ENCODE peak calls at places on chromosomes 6 and 20, in eight cellular contexts. B, K, C, R, D, E, T and I are unnamed samples.

GRCh38 chr6:35687658-35688604 is 784 bp downstream of the FKBP5 start:
- DNase-seq in B (peak; percentile 46), K (no peak), C (no peak), R (peak; percentile 27), D (peak; percentile 60), E (no peak), T (peak; percentile 62), I (peak; percentile 45)

GRCh38 chr6:83008631-83009030 is 57.0 kb downstream of the UBE3D start:
- DNase-seq in B (no peak), K (no peak), C (no peak), R (no peak), D (no peak), E (no peak), T (no peak), I (no peak)

GRCh38 chr6:111555041-111555440 is 50.6 kb downstream of the TRAF3IP2 start:
- DNase-seq in B (no peak), K (no peak), C (no peak), R (no peak), D (no peak), E (no peak), T (no peak), I (no peak)

GRCh38 chr6:49423817-49424216 is 39.2 kb downstream of the MMUT start:
- DNase-seq in B (no peak), K (no peak), C (no peak), R (no peak), D (no peak), E (peak; percentile 12), T (no peak), I (no peak)

GRCh38 chr20:3818155-3819151 is 1.9 kb upstream of the AP5S1 start:
- DNase-seq in B (peak; percentile 56), K (no peak), C (peak; percentile 86), R (no peak), D (peak; percentile 72), E (peak; percentile 83), T (peak; percentile 61), I (no peak)

GRCh38 chr20:43904195-43904594 is 10.5 kb upstream of the TOX2 start:
- DNase-seq in B (no peak), K (no peak), C (no peak), R (no peak), D (no peak), E (no peak), T (no peak), I (no peak)

GRCh38 chr20:44448753-44449546 is 26.7 kb upstream of the TTPAL start:
- DNase-seq in B (no peak), K (no peak), C (no peak), R (no peak), D (no peak), E (no peak), T (no peak), I (no peak)

GRCh38 chr6:126182650-126183311 is 157.1 kb upstream of the CENPW start:
- DNase-seq in B (no peak), K (no peak), C (no peak), R (no peak), D (no peak), E (no peak), T (no peak), I (no peak)

GRCh38 chr6:137756788-137757187 is 110.3 kb upstream of the TNFAIP3 start:
- DNase-seq in B (no peak), K (no peak), C (no peak), R (no peak), D (no peak), E (no peak), T (no peak), I (no peak)

GRCh38 chr6:15512126-15512525 is 150.7 kb downstream of the DTNBP1 start:
- DNase-seq in B (no peak), K (no peak), C (no peak), R (no peak), D (no peak), E (peak; percentile 31), T (no peak), I (no peak)

GRCh38 chr6:168865-169455 is 123.3 kb upstream of the DUSP22 start:
- DNase-seq in B (peak; percentile 37), K (no peak), C (no peak), R (no peak), D (peak; percentile 55), E (peak; percentile 66), T (no peak), I (no peak)

GRCh38 chr6:100267721-100268123 is 197.0 kb downstream of the SIM1 start:
- DNase-seq in B (no peak), K (no peak), C (no peak), R (no peak), D (no peak), E (no peak), T (no peak), I (no peak)

GRCh38 chr20:38863024-38863851 is 57.7 kb downstream of the PPP1R16B start:
- DNase-seq in B (no peak), K (no peak), C (no peak), R (no peak), D (no peak), E (no peak), T (no peak), I (peak; percentile 61)

GRCh38 chr20:34948030-34948429 is 7.6 kb downstream of the GSS start:
- DNase-seq in B (peak; percentile 42), K (no peak), C (peak; percentile 34), R (no peak), D (no peak), E (peak; percentile 40), T (no peak), I (no peak)

GRCh38 chr6:129516005-129516404 is 194.0 kb downstream of the ARHGAP18 start:
- DNase-seq in B (no peak), K (no peak), C (no peak), R (no peak), D (no peak), E (no peak), T (no peak), I (no peak)

GRCh38 chr6:130696806-130697205 is 130.4 kb upstream of the SMLR1 start:
- DNase-seq in B (no peak), K (no peak), C (no peak), R (no peak), D (no peak), E (no peak), T (no peak), I (no peak)

GRCh38 chr6:22010102-22010501 is 286.7 kb downstream of the PRL start:
- DNase-seq in B (no peak), K (no peak), C (no peak), R (no peak), D (no peak), E (no peak), T (no peak), I (no peak)

GRCh38 chr6:15398657-15399287 is 152.9 kb downstream of the JARID2 start:
- DNase-seq in B (no peak), K (no peak), C (no peak), R (no peak), D (no peak), E (no peak), T (no peak), I (no peak)

GRCh38 chr20:4130404-4131189 is 115.2 kb upstream of the RNF24 start:
- DNase-seq in B (no peak), K (no peak), C (no peak), R (no peak), D (no peak), E (no peak), T (no peak), I (no peak)

GRCh38 chr6:30231067-30231466 is 17.9 kb upstream of the TRIM26 start:
- DNase-seq in B (no peak), K (no peak), C (no peak), R (no peak), D (no peak), E (no peak), T (no peak), I (no peak)

GRCh38 chr20:46388945-46389344 is 17.5 kb downstream of the ELMO2 start:
- DNase-seq in B (no peak), K (no peak), C (no peak), R (no peak), D (no peak), E (no peak), T (no peak), I (no peak)

GRCh38 chr6:24963887-24964570 is 28.3 kb upstream of the RIPOR2 start:
- DNase-seq in B (no peak), K (no peak), C (no peak), R (no peak), D (no peak), E (no peak), T (no peak), I (no peak)

GRCh38 chr6:82000551-82000950 is 247.0 kb downstream of the IBTK start:
- DNase-seq in B (no peak), K (no peak), C (no peak), R (no peak), D (no peak), E (no peak), T (no peak), I (no peak)

GRCh38 chr20:49676581-49677291 is 36.9 kb downstream of the B4GALT5 start:
- DNase-seq in B (peak; percentile 42), K (no peak), C (peak; percentile 26), R (no peak), D (peak; percentile 50), E (peak; percentile 75), T (no peak), I (peak; percentile 59)

GRCh38 chr6:104705095-104705707 is 154.5 kb downstream of the HACE1 start:
- DNase-seq in B (no peak), K (no peak), C (no peak), R (no peak), D (no peak), E (peak; percentile 32), T (peak; percentile 22), I (peak; percentile 62)

GRCh38 chr20:25083141-25083772 is 1.3 kb upstream of the VSX1 start:
- DNase-seq in B (no peak), K (no peak), C (no peak), R (no peak), D (no peak), E (no peak), T (no peak), I (no peak)

GRCh38 chr6:1409774-1410465 is 20.5 kb downstream of the FOXF2 start:
- DNase-seq in B (no peak), K (no peak), C (no peak), R (no peak), D (no peak), E (no peak), T (no peak), I (no peak)

GRCh38 chr6:54214286-54214685 is 94.0 kb upstream of the TINAG start:
- DNase-seq in B (no peak), K (no peak), C (no peak), R (no peak), D (no peak), E (no peak), T (no peak), I (no peak)

GRCh38 chr20:19598117-19598516 is 159.9 kb upstream of the RIN2 start:
- DNase-seq in B (no peak), K (no peak), C (no peak), R (no peak), D (no peak), E (no peak), T (no peak), I (no peak)

GRCh38 chr6:51812231-51812630 is 275.2 kb downstream of the PKHD1 start:
- DNase-seq in B (no peak), K (no peak), C (no peak), R (no peak), D (no peak), E (no peak), T (no peak), I (no peak)

GRCh38 chr6:90416322-90416721 is 119.7 kb upstream of the BACH2 start:
- DNase-seq in B (no peak), K (no peak), C (no peak), R (no peak), D (no peak), E (no peak), T (no peak), I (no peak)

GRCh38 chr20:56572178-56572577 is 39.1 kb downstream of the FAM209B start:
- DNase-seq in B (no peak), K (no peak), C (no peak), R (no peak), D (no peak), E (no peak), T (no peak), I (no peak)

GRCh38 chr6:97437087-97437486 is 154.1 kb upstream of the MMS22L start:
- DNase-seq in B (no peak), K (no peak), C (no peak), R (no peak), D (peak; percentile 18), E (peak; percentile 3), T (no peak), I (no peak)

GRCh38 chr6:80742481-80742880 is 636.0 kb downstream of the BCKDHB start:
- DNase-seq in B (no peak), K (no peak), C (no peak), R (no peak), D (peak; percentile 7), E (peak; percentile 2), T (no peak), I (no peak)